ENCODE peak calls at places on chromosomes 12 and 14, in seven cellular contexts. G is kidney epithelial cell, N is HepG2, I is lower leg skin, A is Peyer's patch, R is breast epithelium, E is HCT116. D is an unnamed sample.

GRCh38 chr12:50390284-50390683 is 6.1 kb downstream of the FAM186A start:
- DNase-seq in G (peak), N (peak), I (peak), A (no peak), R (no peak), E (peak), D (no peak)

GRCh38 chr14:72049462-72049861 is 117.2 kb downstream of the RGS6 start:
- DNase-seq in G (no peak), N (no peak), I (no peak), A (no peak), R (no peak), E (peak), D (no peak)

GRCh38 chr12:106307176-106307575 is 4.6 kb downstream of the TCP11L2 start:
- DNase-seq in G (no peak), N (no peak), I (no peak), A (no peak), R (no peak), E (no peak), D (no peak)

GRCh38 chr14:67285876-67286452 is 44.7 kb downstream of the PALS1 start:
- DNase-seq in G (no peak), N (peak), I (no peak), A (no peak), R (no peak), E (peak), D (no peak)

GRCh38 chr14:38139926-38140325 is 67.8 kb upstream of the SSTR1 start:
- DNase-seq in G (no peak), N (no peak), I (no peak), A (no peak), R (no peak), E (no peak), D (no peak)

GRCh38 chr12:57632898-57633825 is at the start of gene B4GALNT1:
- DNase-seq in G (no peak), N (no peak), I (peak), A (peak), R (peak), E (peak), D (no peak)

GRCh38 chr12:79673334-79673733 is 17.4 kb downstream of the PAWR start:
- DNase-seq in G (no peak), N (no peak), I (no peak), A (no peak), R (no peak), E (no peak), D (no peak)

GRCh38 chr12:15256760-15257159 is 35.5 kb upstream of the RERG start:
- DNase-seq in G (no peak), N (no peak), I (no peak), A (no peak), R (peak), E (no peak), D (no peak)

GRCh38 chr12:85644508-85644907 is 191.7 kb downstream of the RASSF9 start:
- DNase-seq in G (no peak), N (no peak), I (no peak), A (no peak), R (no peak), E (no peak), D (no peak)

GRCh38 chr12:109725321-109726105 is 11.9 kb downstream of the FAM222A start:
- DNase-seq in G (no peak), N (no peak), I (no peak), A (no peak), R (no peak), E (no peak), D (no peak)

GRCh38 chr14:52950410-52950897 is 396 bp downstream of the FERMT2 start:
- DNase-seq in G (no peak), N (peak), I (peak), A (no peak), R (peak), E (no peak), D (no peak)

GRCh38 chr12:11486623-11487444 is 91.5 kb upstream of the PRB2 start:
- DNase-seq in G (peak), N (peak), I (peak), A (peak), R (peak), E (peak), D (peak)

GRCh38 chr14:41663478-41663845 is 56.8 kb downstream of the LRFN5 start:
- DNase-seq in G (peak), N (no peak), I (no peak), A (no peak), R (no peak), E (no peak), D (no peak)

GRCh38 chr14:77889971-77890442 is 90.1 kb downstream of the ADCK1 start:
- DNase-seq in G (peak), N (no peak), I (no peak), A (no peak), R (no peak), E (no peak), D (no peak)

GRCh38 chr12:68479832-68480291 is 130.8 kb upstream of the RAP1B start:
- DNase-seq in G (no peak), N (no peak), I (no peak), A (no peak), R (no peak), E (no peak), D (no peak)

GRCh38 chr12:108955225-108955835 is 65.5 kb downstream of the SVOP start:
- DNase-seq in G (peak), N (peak), I (no peak), A (no peak), R (no peak), E (no peak), D (no peak)

GRCh38 chr14:20262642-20263128 is 23.6 kb downstream of the OR11H4 start:
- DNase-seq in G (peak), N (no peak), I (no peak), A (no peak), R (no peak), E (peak), D (no peak)

GRCh38 chr14:73787760-73788508 is 63.7 kb upstream of the PTGR2 start:
- DNase-seq in G (no peak), N (no peak), I (no peak), A (no peak), R (no peak), E (no peak), D (no peak)

GRCh38 chr14:39091716-39092115 is 11.3 kb downstream of the SEC23A start:
- DNase-seq in G (no peak), N (no peak), I (no peak), A (no peak), R (no peak), E (no peak), D (no peak)

GRCh38 chr14:66508846-66509621 is 1.1 kb downstream of the GPHN start:
- DNase-seq in G (no peak), N (no peak), I (peak), A (peak), R (no peak), E (no peak), D (peak)

GRCh38 chr12:27554421-27555186 is 30.6 kb downstream of the PPFIBP1 start:
- DNase-seq in G (no peak), N (no peak), I (peak), A (no peak), R (peak), E (no peak), D (no peak)

GRCh38 chr12:48013287-48013686 is 9.0 kb upstream of the COL2A1 start:
- DNase-seq in G (no peak), N (no peak), I (no peak), A (no peak), R (no peak), E (no peak), D (no peak)

GRCh38 chr14:91669867-91670266 is 62.0 kb downstream of the CATSPERB start:
- DNase-seq in G (no peak), N (no peak), I (no peak), A (no peak), R (no peak), E (no peak), D (no peak)

DNA sequence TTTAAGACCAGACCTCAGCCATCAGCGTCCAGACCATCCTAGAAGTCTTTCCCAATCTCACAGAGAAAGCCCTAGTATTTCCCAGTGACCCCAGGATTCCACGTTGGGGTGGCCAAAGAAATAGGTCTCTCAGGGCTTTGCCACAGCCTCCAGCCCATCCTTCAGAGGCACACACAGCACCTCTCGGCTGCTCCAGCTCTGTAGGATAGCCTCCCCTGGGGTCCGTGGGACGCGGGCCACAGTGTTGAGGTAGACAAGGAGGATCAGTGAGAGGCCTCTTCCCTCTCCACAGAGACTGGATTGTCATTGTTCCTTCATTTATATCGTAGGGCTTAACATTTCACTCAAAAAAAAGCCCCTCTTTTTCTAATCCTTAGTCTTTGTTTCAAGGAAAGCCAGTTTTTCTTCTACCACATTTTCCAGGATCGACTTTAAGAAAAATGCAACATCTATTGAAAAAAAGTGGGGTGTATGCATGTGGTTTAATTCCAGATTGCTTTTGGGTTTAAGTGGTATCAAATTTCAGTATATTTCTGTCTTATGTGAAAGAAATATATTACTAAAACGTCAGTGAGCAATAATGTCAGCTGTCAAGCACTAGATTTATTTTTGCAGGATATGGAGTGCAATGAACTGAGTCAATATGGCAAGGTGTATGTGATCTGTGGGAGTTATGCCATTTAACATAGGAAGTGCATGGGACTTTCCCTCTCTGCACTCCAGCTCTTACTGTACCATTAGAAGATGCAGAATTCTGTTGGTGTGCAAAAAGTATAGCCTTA is 187.5 kb downstream of the MSRB3 start:
- DNase-seq in G (no peak), N (no peak), I (no peak), A (no peak), R (no peak), E (no peak), D (no peak)
- TF ChIP-seq CTCF in G (no peak), N (no peak), I (no peak), A (no peak), R (no peak), E (no peak), D (no peak)

GRCh38 chr12:29004066-29004935 is 144.8 kb upstream of the FAR2 start:
- DNase-seq in G (no peak), N (no peak), I (no peak), A (no peak), R (no peak), E (no peak), D (no peak)

GRCh38 chr12:28993720-28994119 is 155.4 kb upstream of the FAR2 start:
- DNase-seq in G (no peak), N (no peak), I (no peak), A (no peak), R (no peak), E (no peak), D (no peak)

GRCh38 chr12:28996688-28997087 is 152.4 kb upstream of the FAR2 start:
- DNase-seq in G (no peak), N (no peak), I (no peak), A (no peak), R (no peak), E (no peak), D (no peak)

DNA sequence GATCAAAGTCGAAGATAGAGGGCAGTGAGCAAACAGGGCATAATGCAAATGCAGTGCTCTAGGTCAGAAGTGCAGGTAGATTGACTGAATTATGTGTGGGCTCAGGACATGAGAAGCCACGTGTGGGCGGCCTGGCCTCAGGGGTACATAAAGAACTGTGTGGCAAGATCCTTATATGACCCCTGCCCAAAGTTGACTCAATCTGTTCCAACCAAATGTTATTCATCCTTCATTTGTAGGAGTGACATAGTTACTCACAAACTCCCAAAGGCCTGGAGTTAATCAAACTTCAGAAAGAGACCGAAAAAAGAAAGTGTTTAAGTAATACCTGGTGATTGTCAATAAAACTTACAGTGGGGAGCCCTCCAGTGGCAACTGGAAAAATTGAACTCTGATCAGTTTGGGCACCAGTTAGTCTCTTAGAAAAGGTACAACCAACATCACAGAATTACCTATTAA is 150.4 kb upstream of the FAR2 start:
- DNase-seq in G (no peak), N (peak), I (no peak), A (no peak), R (no peak), E (no peak), D (no peak)
- TF ChIP-seq CTCF in G (peak), N (peak), I (no peak), A (peak), R (peak), E (peak), D (peak)

DNA sequence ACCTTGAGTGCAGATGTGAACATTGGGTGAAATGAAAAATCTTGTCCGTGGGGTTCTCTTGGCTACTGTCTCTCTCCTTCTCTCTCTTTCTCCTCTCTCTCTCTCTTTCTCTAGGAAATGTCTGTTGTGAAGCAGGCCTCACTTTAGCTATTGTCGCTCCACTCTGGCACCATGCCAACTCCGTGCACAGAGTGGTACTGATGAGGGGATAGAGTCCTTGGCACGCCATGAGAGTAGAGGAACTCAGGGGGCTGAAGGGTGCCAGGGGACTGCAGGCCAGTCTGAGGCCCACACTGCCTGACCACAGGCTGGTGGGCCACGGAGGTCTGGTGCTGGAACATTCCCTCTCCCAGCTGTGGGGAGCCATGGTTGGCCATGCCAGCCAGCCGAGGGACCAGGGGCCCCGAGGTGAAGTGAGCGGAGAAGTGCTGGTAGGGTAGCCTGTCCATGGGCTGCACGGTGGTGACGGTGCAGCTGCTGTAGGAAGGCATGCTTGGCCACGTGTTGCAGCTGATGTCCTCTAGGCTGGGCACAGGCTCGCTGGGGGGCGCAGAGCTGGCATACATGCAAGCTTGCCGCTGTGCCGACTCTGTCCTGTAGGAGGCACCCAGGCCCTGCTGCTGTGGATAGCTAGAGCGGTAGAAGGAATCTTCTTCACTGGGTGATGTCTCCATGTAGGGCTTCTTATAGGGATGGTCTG is 50.4 kb downstream of the TBX5 start:
- DNase-seq in G (no peak), N (peak), I (no peak), A (no peak), R (no peak), E (peak), D (no peak)
- TF ChIP-seq CTCF in G (no peak), N (peak), I (no peak), A (no peak), R (no peak), E (peak), D (no peak)

DNA sequence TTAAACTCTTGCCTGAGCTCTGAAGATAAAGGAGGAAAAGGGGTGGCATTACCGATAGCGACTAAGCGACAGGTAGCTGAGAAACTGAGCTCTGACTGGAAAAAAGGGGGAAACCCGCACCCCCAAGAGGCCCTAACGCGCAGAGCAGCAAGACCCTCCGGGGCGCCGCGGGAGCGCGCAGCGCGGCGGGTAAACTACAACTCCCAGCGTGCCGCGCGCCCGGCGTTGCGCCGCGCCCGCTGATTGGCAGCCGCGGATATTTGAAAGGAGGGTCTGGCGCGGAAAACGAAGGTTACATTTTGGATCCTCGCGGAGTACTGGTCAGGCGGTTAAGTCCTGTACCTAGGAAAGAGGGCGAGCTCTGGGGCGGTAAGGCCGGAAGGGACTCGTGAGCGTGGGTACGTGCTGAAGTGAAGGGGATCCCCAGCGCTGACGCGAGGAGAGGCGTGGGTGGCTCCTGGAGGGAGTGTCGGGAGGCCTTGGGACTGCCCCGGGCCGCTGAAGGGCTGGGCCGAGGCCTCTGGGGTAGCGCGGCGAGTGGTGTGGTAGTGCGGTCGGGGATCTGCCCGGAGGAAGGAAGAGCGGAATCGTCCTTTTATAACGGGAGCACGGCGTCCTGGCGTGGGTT is at the start of gene ESPL1:
- DNase-seq in G (peak), N (peak), I (peak), A (peak), R (peak), E (peak), D (peak)
- TF ChIP-seq CTCF in G (peak), N (peak), I (no peak), A (peak), R (peak), E (no peak), D (peak)

GRCh38 chr12:107762874-107763273 is 1.9 kb upstream of the PRDM4 start:
- DNase-seq in G (no peak), N (no peak), I (no peak), A (no peak), R (no peak), E (no peak), D (no peak)

GRCh38 chr12:107759410-107759809 is 1.5 kb downstream of the PRDM4 start:
- DNase-seq in G (peak), N (peak), I (no peak), A (no peak), R (no peak), E (peak), D (no peak)

GRCh38 chr12:107760207-107760816 is 625 bp downstream of the PRDM4 start:
- DNase-seq in G (no peak), N (peak), I (peak), A (peak), R (peak), E (no peak), D (peak)

GRCh38 chr12:107761502-107761904 is 566 bp upstream of the PRDM4 start:
- DNase-seq in G (no peak), N (no peak), I (no peak), A (no peak), R (no peak), E (no peak), D (no peak)

DNA sequence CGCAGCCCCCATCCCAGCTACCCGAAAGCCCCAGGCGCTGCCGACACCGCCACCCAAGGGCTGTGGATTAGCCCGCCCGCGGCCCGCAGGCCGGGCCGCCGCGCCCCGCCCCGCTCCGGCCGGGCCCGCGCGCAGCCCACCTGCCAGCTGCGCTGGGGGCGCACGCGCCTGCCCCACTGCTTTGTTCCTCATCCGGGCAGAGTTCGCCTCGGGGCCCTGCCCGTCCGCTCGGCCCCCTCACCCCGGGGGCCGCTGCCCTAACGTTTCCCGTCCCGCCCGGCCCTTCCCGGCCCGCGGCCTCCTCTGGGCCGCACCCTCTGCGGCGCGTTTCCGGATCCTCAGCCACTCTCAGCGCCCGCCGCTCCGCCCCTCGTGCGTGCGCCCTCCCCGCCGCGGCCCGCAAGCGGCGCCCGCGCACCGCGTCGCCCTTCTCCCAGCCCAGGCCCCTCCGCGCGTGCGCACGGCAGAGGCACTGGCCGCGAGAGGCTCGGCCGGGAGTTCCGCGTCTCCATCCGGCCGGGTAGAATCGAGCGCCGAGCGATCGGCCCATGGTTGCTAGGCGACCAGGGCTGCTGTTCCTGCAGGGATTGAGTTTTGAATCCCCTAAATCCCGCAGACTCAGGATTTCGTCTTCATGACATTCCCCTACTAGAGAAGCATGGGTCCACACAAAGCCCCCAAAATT is at the start of gene PRDM4:
- DNase-seq in G (peak), N (peak), I (peak), A (peak), R (peak), E (peak), D (peak)
- TF ChIP-seq CTCF in G (no peak), N (peak), I (no peak), A (peak), R (no peak), E (no peak), D (peak)

GRCh38 chr14:22613736-22614239 is 15.7 kb downstream of the ABHD4 start:
- DNase-seq in G (no peak), N (no peak), I (no peak), A (no peak), R (no peak), E (no peak), D (no peak)

GRCh38 chr14:22610931-22611330 is 12.8 kb downstream of the ABHD4 start:
- DNase-seq in G (no peak), N (no peak), I (no peak), A (no peak), R (no peak), E (no peak), D (no peak)

GRCh38 chr14:22607291-22607690 is 9.2 kb downstream of the ABHD4 start:
- DNase-seq in G (no peak), N (no peak), I (no peak), A (no peak), R (no peak), E (no peak), D (no peak)

GRCh38 chr14:22614240-22614799 is 16.2 kb downstream of the ABHD4 start:
- DNase-seq in G (peak), N (peak), I (no peak), A (no peak), R (peak), E (peak), D (peak)

GRCh38 chr14:22613091-22613695 is 15.1 kb downstream of the ABHD4 start:
- DNase-seq in G (no peak), N (no peak), I (no peak), A (no peak), R (no peak), E (no peak), D (no peak)
- TF ChIP-seq CTCF in G (peak), N (no peak), I (no peak), A (no peak), R (no peak), E (peak), D (peak)

D was measured in osteocyte.